ENCODE peak calls at places on chromosomes 11 and 22, in five cellular contexts. M, L, W, X and E are unnamed samples.

GRCh38 chr11:1300121-1300520 is 9.3 kb downstream of the TOLLIP start:
- DNase-seq in L (no peak), W (no peak), M (no peak), X (no peak), E (no peak)

GRCh38 chr11:12137938-12138731 is 27.7 kb downstream of the MICAL2 start:
- DNase-seq in M (no peak), L (no peak), W (no peak), X (no peak), E (no peak)

GRCh38 chr11:102332611-102332994 is 14.4 kb upstream of the BIRC2 start:
- DNase-seq in L (no peak), X (no peak), W (no peak), M (no peak), E (no peak)

GRCh38 chr22:44549021-44549420 is 51.0 kb upstream of the RTL6 start:
- DNase-seq in L (no peak), W (no peak), M (no peak), X (no peak), E (no peak)

GRCh38 chr11:119493712-119494111 is 70.7 kb upstream of the THY1 start:
- DNase-seq in L (no peak), X (no peak), M (no peak), W (peak; percentile 70), E (peak; percentile 76)

GRCh38 chr11:36376888-36377758 is 81.0 kb downstream of the PRR5L start:
- DNase-seq in M (no peak), W (peak; percentile 37), L (peak; percentile 43), X (peak; percentile 71), E (no peak)

GRCh38 chr11:30424851-30425250 is 101.9 kb downstream of the ARL14EP start:
- DNase-seq in M (no peak), L (no peak), X (no peak), W (no peak), E (no peak)

GRCh38 chr22:23939017-23939357 is 22.0 kb downstream of the GSTT2B start:
- DNase-seq in W (no peak), X (no peak), M (no peak), L (no peak), E (no peak)

GRCh38 chr11:63510360-63511130 is 4.7 kb downstream of the LGALS12 start:
- DNase-seq in L (no peak), M (no peak), X (no peak), W (no peak), E (no peak)

GRCh38 chr22:44384563-44384940 is 71.8 kb upstream of the SHISAL1 start:
- DNase-seq in W (no peak), L (no peak), X (no peak), M (no peak), E (no peak)

GRCh38 chr22:37498289-37498909 is 12.2 kb upstream of the MFNG start:
- DNase-seq in X (peak; percentile 86), M (no peak), L (peak; percentile 73), W (peak; percentile 73), E (no peak)

GRCh38 chr11:47399860-47400812 is 8.3 kb upstream of the SLC39A13 start:
- DNase-seq in M (no peak), L (peak; percentile 29), X (no peak), W (no peak), E (no peak)

GRCh38 chr11:86678823-86679222 is 6.4 kb upstream of the ME3 start:
- DNase-seq in L (no peak), M (no peak), W (no peak), X (no peak), E (no peak)

GRCh38 chr11:90133560-90134145 is 810 bp upstream of the NAALAD2 start:
- DNase-seq in L (no peak), X (no peak), M (no peak), W (no peak), E (no peak)

GRCh38 chr22:45511847-45512261 is 9.2 kb downstream of the FBLN1 start:
- DNase-seq in X (no peak), W (no peak), L (no peak), M (peak; percentile 32), E (no peak)

GRCh38 chr11:67303132-67303988 is at the start of gene SSH3:
- DNase-seq in M (no peak), W (peak; percentile 45), L (no peak), X (peak; percentile 68), E (peak; percentile 67)

GRCh38 chr11:10612217-10612862 is 43.9 kb upstream of the LYVE1 start:
- DNase-seq in X (no peak), W (no peak), L (no peak), M (no peak), E (no peak)

GRCh38 chr22:37018086-37018814 is 997 bp downstream of the TST start:
- DNase-seq in X (no peak), M (no peak), L (no peak), W (no peak), E (no peak)

GRCh38 chr11:118258410-118258809 is 5.7 kb downstream of the MPZL2 start:
- DNase-seq in W (no peak), M (no peak), L (no peak), X (no peak), E (peak; percentile 41)

GRCh38 chr11:65851811-65852507 is 6.0 kb downstream of the CFL1 start:
- DNase-seq in X (no peak), L (no peak), M (no peak), W (no peak), E (no peak)

GRCh38 chr22:40426671-40427070 is 56.3 kb downstream of the SGSM3 start:
- DNase-seq in L (no peak), M (no peak), W (no peak), X (no peak), E (no peak)

GRCh38 chr11:120517390-120518315 is 6.1 kb downstream of the GRIK4 start:
- DNase-seq in W (no peak), X (no peak), M (no peak), L (no peak), E (no peak)

GRCh38 chr11:103903005-103903404 is 133.4 kb upstream of the DDI1 start:
- DNase-seq in W (no peak), L (no peak), X (no peak), M (no peak), E (no peak)

GRCh38 chr11:3684129-3684685 is 13.0 kb upstream of the CHRNA10 start:
- DNase-seq in W (no peak), M (no peak), X (no peak), L (no peak), E (no peak)

GRCh38 chr11:45264839-45265515 is 21.2 kb downstream of the SYT13 start:
- DNase-seq in X (no peak), L (no peak), M (peak; percentile 29), W (no peak), E (peak; percentile 25)

GRCh38 chr22:49011379-49011768 is 816.3 kb downstream of the BRD1 start:
- DNase-seq in L (no peak), M (no peak), W (no peak), X (no peak), E (no peak)

GRCh38 chr22:47161631-47162030 is 399.2 kb downstream of the TBC1D22A start:
- DNase-seq in X (no peak), M (no peak), W (no peak), L (no peak), E (no peak)

GRCh38 chr11:19605500-19606371 is 106.9 kb upstream of the NAV2 start:
- DNase-seq in L (no peak), X (peak; percentile 40), M (no peak), W (no peak), E (no peak)

GRCh38 chr22:29689872-29690213 is 30.0 kb upstream of the CABP7 start:
- DNase-seq in L (peak; percentile 38), X (peak; percentile 77), W (peak; percentile 51), M (no peak), E (no peak)

GRCh38 chr11:16890442-16890841 is 123.8 kb downstream of the PLEKHA7 start:
- DNase-seq in L (no peak), W (no peak), M (no peak), X (no peak), E (no peak)

GRCh38 chr22:50185384-50186087 is at the start of gene TRABD:
- DNase-seq in W (peak; percentile 80), X (peak; percentile 98), L (peak; percentile 86), M (peak; percentile 32), E (peak; percentile 87)

GRCh38 chr11:134032501-134033091 is 36.3 kb upstream of the JAM3 start:
- DNase-seq in W (no peak), X (no peak), M (no peak), L (no peak), E (no peak)

GRCh38 chr11:17439316-17439782 is 37.3 kb downstream of the ABCC8 start:
- DNase-seq in W (no peak), M (no peak), X (no peak), L (no peak), E (no peak)

GRCh38 chr22:49046546-49047305 is 780.9 kb downstream of the BRD1 start:
- DNase-seq in M (no peak), L (no peak), X (peak; percentile 42), W (peak; percentile 70), E (no peak)

GRCh38 chr22:19689408-19689807 is 24.9 kb upstream of the SEPTIN5 start:
- DNase-seq in M (no peak), W (no peak), X (no peak), L (no peak), E (no peak)